ENCODE peak calls at places on chromosomes 3 and 15, in seven cellular contexts. X is H1, J is breast epithelium, Q is ovary, L is body of pancreas, K is HCT116, F is Karpas-422. T is an unnamed sample. For H3K9me3, the result is how much of the 10 kb centered on the place peaks cover.

GRCh38 chr3:172520332-172520831 is 2.8 kb downstream of the TNFSF10 start:
- DNase-seq in X (no peak), J (no peak), K (no peak), F (no peak), Q (no peak), L (no peak), T (no peak)

GRCh38 chr3:169116056-169116693 is 547.3 kb downstream of the MECOM start:
- DNase-seq in X (no peak), J (no peak), L (no peak), K (no peak), F (no peak), Q (no peak), T (no peak)

GRCh38 chr15:63902671-63903035 is 68.9 kb upstream of the HERC1 start:
- DNase-seq in J (no peak), F (peak), L (no peak), K (no peak), Q (no peak), X (no peak), T (no peak)

GRCh38 chr15:36970522-36970921 is 129.8 kb downstream of the MEIS2 start:
- DNase-seq in L (no peak), J (no peak), F (no peak), Q (no peak), K (no peak), X (no peak), T (no peak)

GRCh38 chr3:177538743-177539730 is 341.8 kb upstream of the TBL1XR1 start:
- DNase-seq in L (no peak), Q (no peak), X (no peak), K (no peak), J (no peak), F (no peak), T (no peak)

GRCh38 chr15:39621961-39622360 is 41.1 kb downstream of the THBS1 start:
- DNase-seq in K (no peak), F (no peak), Q (no peak), X (no peak), L (no peak), J (no peak), T (no peak)

GRCh38 chr15:71945012-71945411 is 134.7 kb downstream of the NR2E3 start:
- DNase-seq in Q (no peak), X (no peak), K (no peak), J (no peak), F (no peak), L (no peak), T (no peak)

GRCh38 chr15:50911641-50912040 is 3.2 kb downstream of the AP4E1 start:
- DNase-seq in F (peak), Q (no peak), K (no peak), X (no peak), J (no peak), L (no peak), T (no peak)

GRCh38 chr15:76684002-76684401 is 221.1 kb downstream of the SCAPER start:
- DNase-seq in K (no peak), F (no peak), Q (no peak), J (no peak), L (no peak), X (no peak), T (no peak)

GRCh38 chr3:122691195-122691594 is 10.6 kb downstream of the PARP14 start:
- DNase-seq in X (no peak), F (no peak), K (no peak), L (peak), Q (no peak), J (no peak), T (no peak)

GRCh38 chr3:189286188-189286587 is 114.4 kb downstream of the TPRG1 start:
- DNase-seq in X (no peak), Q (no peak), J (no peak), K (no peak), F (no peak), L (no peak), T (no peak)

GRCh38 chr3:149646181-149646766 is 11.6 kb downstream of the WWTR1 start:
- DNase-seq in J (no peak), F (no peak), K (peak), Q (no peak), L (no peak), X (no peak), T (no peak)

GRCh38 chr3:50323092-50323600 is 601 bp upstream of the HYAL2 start:
- DNase-seq in L (no peak), F (no peak), J (no peak), Q (no peak), X (no peak), K (no peak), T (no peak)

GRCh38 chr3:144549161-144549560 is 577.5 kb downstream of the DIPK2A start:
- DNase-seq in K (no peak), F (no peak), Q (no peak), X (no peak), J (no peak), L (no peak), T (no peak)

GRCh38 chr15:74391604-74392401 is 24.4 kb upstream of the CYP11A1 start:
- DNase-seq in J (no peak), L (no peak), F (no peak), K (no peak), Q (no peak), X (no peak), T (no peak)

GRCh38 chr15:74392902-74393301 is 25.5 kb upstream of the CYP11A1 start:
- DNase-seq in L (no peak), X (no peak), Q (no peak), F (no peak), J (no peak), K (no peak), T (no peak)

GRCh38 chr15:74392402-74392876 is 25.0 kb upstream of the CYP11A1 start:
- DNase-seq in Q (no peak), K (no peak), X (no peak), L (no peak), F (no peak), J (no peak), T (no peak)

GRCh38 chr15:74394090-74394846 is 26.8 kb upstream of the CYP11A1 start:
- DNase-seq in F (no peak), J (no peak), Q (no peak), L (no peak), X (no peak), K (no peak), T (no peak)

DNA sequence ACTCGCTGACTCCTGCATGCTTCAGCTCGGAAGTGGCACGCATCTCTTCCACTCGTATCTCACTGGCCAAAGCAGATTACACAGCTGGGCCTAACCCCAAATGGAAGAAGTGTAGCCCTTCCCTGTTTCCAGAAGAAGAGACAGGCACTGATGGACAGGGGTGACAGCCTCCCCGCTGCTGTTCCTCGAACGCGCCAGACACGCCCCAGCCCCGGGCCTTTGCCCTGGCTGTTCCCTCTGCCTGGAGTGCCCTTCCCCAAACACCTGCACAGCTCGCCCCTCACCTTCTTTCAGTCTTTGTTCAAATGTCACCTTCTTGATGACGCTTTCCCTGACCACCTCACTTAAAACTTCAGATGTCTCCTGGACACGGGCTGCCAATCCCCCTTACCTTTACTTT is 26.0 kb upstream of the CYP11A1 start:
- DNase-seq in L (no peak), Q (no peak), J (no peak), F (no peak), X (no peak), K (no peak), T (no peak)
- H3K9me3 ChIP-seq in L (under half), Q (under half), J (under half), F (under half), X (under half), K (under half), T (under half)

DNA sequence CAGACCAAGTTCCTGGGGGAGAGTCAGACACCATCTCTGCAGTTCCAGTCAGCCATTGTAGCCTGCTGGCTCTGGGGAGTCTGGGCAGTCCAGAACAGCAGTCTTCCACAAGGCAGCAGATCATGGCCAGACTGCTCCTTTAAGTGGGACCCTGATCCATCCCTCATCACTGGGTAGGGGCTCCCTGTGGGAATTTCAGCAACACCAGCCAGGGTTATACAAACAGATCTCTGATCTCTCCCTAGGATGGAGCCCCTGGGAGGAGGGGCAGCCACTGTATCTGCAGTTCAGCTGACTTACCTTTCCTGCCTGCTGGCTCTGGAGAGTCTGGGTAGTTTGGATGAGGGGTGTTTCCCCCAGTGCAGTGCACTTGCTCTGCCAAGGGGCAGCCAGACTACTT is 42.1 kb upstream of the UNC13C start:
- DNase-seq in K (no peak), J (no peak), X (no peak), F (no peak), Q (no peak), L (no peak), T (no peak)
- H3K9me3 ChIP-seq in K (under half), J (under half), X (under half), F (under half), Q (under half), L (under half), T (under half)

DNA sequence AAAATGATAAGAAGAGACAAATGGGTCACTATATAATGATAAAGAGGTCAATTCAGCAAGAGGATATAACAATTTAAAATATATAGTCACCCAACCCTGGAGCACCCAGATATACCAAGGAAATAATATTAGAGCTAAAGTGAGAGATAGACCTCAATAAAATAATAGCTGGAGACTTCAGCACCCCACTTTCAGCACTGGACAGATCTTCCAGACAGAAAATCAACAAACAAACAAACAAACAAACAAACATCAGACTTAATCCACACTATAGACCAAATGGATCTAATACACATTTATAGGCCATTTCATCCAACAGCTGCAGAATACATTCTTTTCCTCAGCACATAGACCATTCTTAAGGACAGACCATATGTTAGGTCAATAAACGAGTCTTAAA is 79.4 kb downstream of the SENP7 start:
- DNase-seq in L (no peak), K (no peak), Q (no peak), J (no peak), F (no peak), X (no peak), T (no peak)
- H3K9me3 ChIP-seq in L (under half), K (under half), Q (under half), J (under half), F (under half), X (under half), T (under half)

GRCh38 chr15:70319466-70319865 is 221.7 kb upstream of the TLE3 start:
- DNase-seq in J (no peak), K (no peak), F (peak), L (no peak), Q (no peak), X (no peak), T (no peak)
- H3K9me3 ChIP-seq in J (under half), K (under half), F (under half), L (under half), Q (under half), X (under half), T (under half)

GRCh38 chr15:25087137-25087536 is 132.3 kb downstream of the SNRPN start:
- DNase-seq in F (no peak), K (no peak), L (no peak), Q (no peak), X (no peak), J (no peak), T (no peak)
- H3K9me3 ChIP-seq in F (under half), K (half or more), L (half or more), Q (under half), X (half or more), J (half or more), T (under half)

GRCh38 chr3:76429536-76430177 is 610.2 kb upstream of the ROBO2 start:
- DNase-seq in F (no peak), L (no peak), X (no peak), Q (no peak), J (no peak), K (no peak), T (no peak)
- H3K9me3 ChIP-seq in F (under half), L (under half), X (under half), Q (under half), J (under half), K (under half), T (under half)

T was measured in BE2C.